ENCODE peak calls at places on chromosomes 11 and 22, in ten cellular contexts. One of them, this sample, is unnamed.

GRCh38 chr11:46298699-46299424 is 21.4 kb downstream of the CREB3L1 start:
- DNase-seq in A549: peak
- DNase-seq in GM12878: no peak
- DNase-seq in WTC11: no peak
- DNase-seq in SK-N-SH: no peak
- DNase-seq in K562: no peak
- DNase-seq in NB4: peak
- DNase-seq in endothelial cell of umbilical vein: no peak
- DNase-seq in HepG2: no peak
- DNase-seq in H1: no peak
- DNase-seq in this sample: no peak

GRCh38 chr22:50695421-50696250 is 23.0 kb downstream of the SHANK3 start:
- DNase-seq in A549: no peak
- DNase-seq in GM12878: no peak
- DNase-seq in WTC11: peak
- DNase-seq in SK-N-SH: no peak
- DNase-seq in K562: no peak
- DNase-seq in NB4: no peak
- DNase-seq in endothelial cell of umbilical vein: no peak
- DNase-seq in HepG2: no peak
- DNase-seq in H1: no peak
- DNase-seq in this sample: no peak

GRCh38 chr11:120219935-120220746 is 9.3 kb downstream of the OAF start:
- DNase-seq in A549: no peak
- DNase-seq in GM12878: no peak
- DNase-seq in WTC11: no peak
- DNase-seq in SK-N-SH: no peak
- DNase-seq in K562: no peak
- DNase-seq in NB4: peak
- DNase-seq in endothelial cell of umbilical vein: no peak
- DNase-seq in HepG2: no peak
- DNase-seq in H1: no peak
- DNase-seq in this sample: no peak

GRCh38 chr11:12008790-12009616 is 577 bp upstream of the DKK3 start:
- DNase-seq in A549: peak
- DNase-seq in GM12878: no peak
- DNase-seq in WTC11: peak
- DNase-seq in SK-N-SH: peak
- DNase-seq in K562: peak
- DNase-seq in NB4: no peak
- DNase-seq in endothelial cell of umbilical vein: peak
- DNase-seq in HepG2: no peak
- DNase-seq in H1: peak
- DNase-seq in this sample: no peak

GRCh38 chr11:5367461-5368074 is 16.0 kb upstream of the OR51M1 start:
- DNase-seq in A549: no peak
- DNase-seq in GM12878: no peak
- DNase-seq in WTC11: no peak
- DNase-seq in SK-N-SH: no peak
- DNase-seq in K562: no peak
- DNase-seq in NB4: no peak
- DNase-seq in endothelial cell of umbilical vein: peak
- DNase-seq in HepG2: no peak
- DNase-seq in H1: no peak
- DNase-seq in this sample: no peak

GRCh38 chr11:65170058-65170534 is at the start of gene SPDYC:
- DNase-seq in A549: no peak
- DNase-seq in GM12878: no peak
- DNase-seq in WTC11: peak
- DNase-seq in SK-N-SH: no peak
- DNase-seq in K562: peak
- DNase-seq in NB4: peak
- DNase-seq in endothelial cell of umbilical vein: no peak
- DNase-seq in HepG2: peak
- DNase-seq in H1: peak
- DNase-seq in this sample: peak

GRCh38 chr11:35323076-35323868 is 96.1 kb downstream of the SLC1A2 start:
- DNase-seq in A549: no peak
- DNase-seq in GM12878: no peak
- DNase-seq in WTC11: no peak
- DNase-seq in SK-N-SH: no peak
- DNase-seq in K562: no peak
- DNase-seq in NB4: no peak
- DNase-seq in endothelial cell of umbilical vein: no peak
- DNase-seq in HepG2: no peak
- DNase-seq in H1: no peak
- DNase-seq in this sample: no peak

GRCh38 chr11:120714448-120714847 is 202.9 kb downstream of the GRIK4 start:
- DNase-seq in A549: no peak
- DNase-seq in GM12878: no peak
- DNase-seq in WTC11: no peak
- DNase-seq in SK-N-SH: no peak
- DNase-seq in K562: no peak
- DNase-seq in NB4: peak
- DNase-seq in endothelial cell of umbilical vein: peak
- DNase-seq in HepG2: no peak
- DNase-seq in H1: no peak
- DNase-seq in this sample: no peak

GRCh38 chr11:23311986-23312940 is 452.0 kb upstream of the CCDC179 start:
- DNase-seq in A549: no peak
- DNase-seq in GM12878: no peak
- DNase-seq in WTC11: no peak
- DNase-seq in SK-N-SH: peak
- DNase-seq in K562: no peak
- DNase-seq in NB4: no peak
- DNase-seq in endothelial cell of umbilical vein: peak
- DNase-seq in HepG2: no peak
- DNase-seq in H1: no peak
- DNase-seq in this sample: no peak

GRCh38 chr11:79179087-79179486 is 261.7 kb downstream of the TENM4 start:
- DNase-seq in A549: no peak
- DNase-seq in GM12878: no peak
- DNase-seq in WTC11: no peak
- DNase-seq in SK-N-SH: no peak
- DNase-seq in K562: no peak
- DNase-seq in NB4: no peak
- DNase-seq in endothelial cell of umbilical vein: no peak
- DNase-seq in HepG2: no peak
- DNase-seq in H1: no peak
- DNase-seq in this sample: no peak

DNA sequence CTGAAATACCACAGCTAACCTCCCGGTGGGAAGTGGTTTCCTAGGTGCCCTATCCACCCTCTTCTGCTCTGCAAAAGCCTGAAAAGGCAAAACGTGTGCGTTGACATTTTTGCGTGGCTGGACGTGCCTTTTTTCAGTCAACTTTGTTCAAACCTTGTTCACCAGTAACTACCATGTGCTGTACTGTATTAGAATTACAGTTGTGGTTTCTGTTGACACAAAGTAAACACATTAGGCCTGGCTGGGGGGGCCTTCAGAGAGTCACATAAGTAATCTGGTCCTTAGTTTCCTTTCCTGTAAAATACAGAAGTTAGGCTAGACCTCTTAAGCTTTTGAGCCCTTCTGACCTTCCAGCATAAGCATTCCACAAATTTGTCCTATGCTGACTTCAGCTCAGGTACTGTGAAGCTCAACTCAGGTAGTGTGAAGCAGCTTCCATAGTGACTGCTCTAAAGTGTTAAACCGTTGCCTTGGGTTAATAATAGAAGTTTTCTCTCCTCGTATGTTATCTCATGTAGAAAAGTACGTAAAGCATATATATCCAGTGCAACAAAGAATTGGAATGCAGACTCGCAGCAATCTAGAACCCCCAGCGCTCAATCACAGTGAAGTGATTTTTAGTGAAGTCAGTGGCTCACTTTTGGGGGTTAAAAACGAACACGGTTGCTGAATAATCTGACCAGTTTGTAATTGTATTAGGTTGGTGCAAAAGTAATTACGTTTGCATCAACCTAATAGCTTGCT is 1.8 kb downstream of the EWSR1 start:
- DNase-seq in A549: no peak
- DNase-seq in GM12878: no peak
- DNase-seq in WTC11: no peak
- DNase-seq in SK-N-SH: no peak
- DNase-seq in K562: no peak
- DNase-seq in NB4: peak
- DNase-seq in endothelial cell of umbilical vein: peak
- DNase-seq in HepG2: peak
- DNase-seq in H1: no peak
- DNase-seq in this sample: no peak
- TF ChIP-seq MAX in A549: no peak
- TF ChIP-seq MAX in GM12878: no peak
- TF ChIP-seq MAX in WTC11: no peak
- TF ChIP-seq MAX in SK-N-SH: no peak
- TF ChIP-seq MAX in K562: no peak
- TF ChIP-seq MAX in NB4: no peak
- TF ChIP-seq MAX in endothelial cell of umbilical vein: no peak
- TF ChIP-seq MAX in HepG2: peak
- TF ChIP-seq MAX in H1: no peak
- TF ChIP-seq MAX in this sample: no peak

GRCh38 chr22:23556026-23556620 is 24.0 kb downstream of the IGLL1 start:
- DNase-seq in A549: no peak
- DNase-seq in GM12878: no peak
- DNase-seq in WTC11: no peak
- DNase-seq in SK-N-SH: no peak
- DNase-seq in K562: no peak
- DNase-seq in NB4: no peak
- DNase-seq in endothelial cell of umbilical vein: no peak
- DNase-seq in HepG2: no peak
- DNase-seq in H1: no peak
- DNase-seq in this sample: no peak
- TF ChIP-seq MAX in A549: no peak
- TF ChIP-seq MAX in GM12878: no peak
- TF ChIP-seq MAX in WTC11: no peak
- TF ChIP-seq MAX in SK-N-SH: no peak
- TF ChIP-seq MAX in K562: no peak
- TF ChIP-seq MAX in NB4: no peak
- TF ChIP-seq MAX in endothelial cell of umbilical vein: no peak
- TF ChIP-seq MAX in HepG2: no peak
- TF ChIP-seq MAX in H1: no peak
- TF ChIP-seq MAX in this sample: no peak

GRCh38 chr11:57761301-57762234 is at the start of gene CTNND1:
- DNase-seq in A549: peak
- DNase-seq in GM12878: peak
- DNase-seq in WTC11: peak
- DNase-seq in SK-N-SH: peak
- DNase-seq in K562: peak
- DNase-seq in NB4: peak
- DNase-seq in endothelial cell of umbilical vein: peak
- DNase-seq in HepG2: peak
- DNase-seq in H1: peak
- DNase-seq in this sample: peak
- TF ChIP-seq MAX in A549: peak
- TF ChIP-seq MAX in GM12878: no peak
- TF ChIP-seq MAX in WTC11: no peak
- TF ChIP-seq MAX in SK-N-SH: peak
- TF ChIP-seq MAX in K562: no peak
- TF ChIP-seq MAX in NB4: no peak
- TF ChIP-seq MAX in endothelial cell of umbilical vein: no peak
- TF ChIP-seq MAX in HepG2: peak
- TF ChIP-seq MAX in H1: no peak
- TF ChIP-seq MAX in this sample: no peak

GRCh38 chr22:20438066-20438677 is 547 bp upstream of the SCARF2 start:
- DNase-seq in A549: no peak
- DNase-seq in GM12878: no peak
- DNase-seq in WTC11: peak
- DNase-seq in SK-N-SH: no peak
- DNase-seq in K562: no peak
- DNase-seq in NB4: no peak
- DNase-seq in endothelial cell of umbilical vein: no peak
- DNase-seq in HepG2: no peak
- DNase-seq in H1: peak
- DNase-seq in this sample: no peak

GRCh38 chr22:20436309-20437252 is 1.0 kb downstream of the SCARF2 start:
- DNase-seq in A549: no peak
- DNase-seq in GM12878: no peak
- DNase-seq in WTC11: peak
- DNase-seq in SK-N-SH: peak
- DNase-seq in K562: peak
- DNase-seq in NB4: no peak
- DNase-seq in endothelial cell of umbilical vein: peak
- DNase-seq in HepG2: no peak
- DNase-seq in H1: peak
- DNase-seq in this sample: no peak

GRCh38 chr22:20438678-20439492 is 1.3 kb upstream of the SCARF2 start:
- DNase-seq in A549: peak
- DNase-seq in GM12878: no peak
- DNase-seq in WTC11: peak
- DNase-seq in SK-N-SH: peak
- DNase-seq in K562: peak
- DNase-seq in NB4: no peak
- DNase-seq in endothelial cell of umbilical vein: no peak
- DNase-seq in HepG2: peak
- DNase-seq in H1: no peak
- DNase-seq in this sample: no peak

GRCh38 chr22:20435436-20436308 is 2.0 kb downstream of the SCARF2 start:
- DNase-seq in A549: no peak
- DNase-seq in GM12878: no peak
- DNase-seq in WTC11: no peak
- DNase-seq in SK-N-SH: peak
- DNase-seq in K562: no peak
- DNase-seq in NB4: no peak
- DNase-seq in endothelial cell of umbilical vein: no peak
- DNase-seq in HepG2: no peak
- DNase-seq in H1: no peak
- DNase-seq in this sample: no peak

GRCh38 chr22:20437253-20438065 is at the start of gene SCARF2:
- DNase-seq in A549: no peak
- DNase-seq in GM12878: no peak
- DNase-seq in WTC11: peak
- DNase-seq in SK-N-SH: peak
- DNase-seq in K562: peak
- DNase-seq in NB4: no peak
- DNase-seq in endothelial cell of umbilical vein: peak
- DNase-seq in HepG2: no peak
- DNase-seq in H1: peak
- DNase-seq in this sample: no peak
- TF ChIP-seq MAX in A549: no peak
- TF ChIP-seq MAX in GM12878: no peak
- TF ChIP-seq MAX in WTC11: peak
- TF ChIP-seq MAX in SK-N-SH: peak
- TF ChIP-seq MAX in K562: no peak
- TF ChIP-seq MAX in NB4: no peak
- TF ChIP-seq MAX in endothelial cell of umbilical vein: no peak
- TF ChIP-seq MAX in HepG2: peak
- TF ChIP-seq MAX in H1: no peak
- TF ChIP-seq MAX in this sample: no peak

GRCh38 chr11:116078101-116078561 is 573.9 kb upstream of the CADM1 start:
- DNase-seq in A549: no peak
- DNase-seq in GM12878: no peak
- DNase-seq in WTC11: peak
- DNase-seq in SK-N-SH: peak
- DNase-seq in K562: no peak
- DNase-seq in NB4: peak
- DNase-seq in endothelial cell of umbilical vein: no peak
- DNase-seq in HepG2: peak
- DNase-seq in H1: no peak
- DNase-seq in this sample: no peak
- TF ChIP-seq MAX in A549: no peak
- TF ChIP-seq MAX in GM12878: no peak
- TF ChIP-seq MAX in WTC11: no peak
- TF ChIP-seq MAX in SK-N-SH: no peak
- TF ChIP-seq MAX in K562: no peak
- TF ChIP-seq MAX in NB4: no peak
- TF ChIP-seq MAX in endothelial cell of umbilical vein: no peak
- TF ChIP-seq MAX in HepG2: no peak
- TF ChIP-seq MAX in H1: no peak
- TF ChIP-seq MAX in this sample: no peak

GRCh38 chr22:48605856-48606255 is 1221.8 kb downstream of the BRD1 start:
- DNase-seq in A549: peak
- DNase-seq in GM12878: no peak
- DNase-seq in WTC11: no peak
- DNase-seq in SK-N-SH: no peak
- DNase-seq in K562: no peak
- DNase-seq in NB4: peak
- DNase-seq in endothelial cell of umbilical vein: no peak
- DNase-seq in HepG2: peak
- DNase-seq in H1: no peak
- DNase-seq in this sample: no peak
- TF ChIP-seq MAX in A549: no peak
- TF ChIP-seq MAX in GM12878: no peak
- TF ChIP-seq MAX in WTC11: no peak
- TF ChIP-seq MAX in SK-N-SH: no peak
- TF ChIP-seq MAX in K562: no peak
- TF ChIP-seq MAX in NB4: no peak
- TF ChIP-seq MAX in endothelial cell of umbilical vein: no peak
- TF ChIP-seq MAX in HepG2: no peak
- TF ChIP-seq MAX in H1: no peak
- TF ChIP-seq MAX in this sample: no peak